ENCODE peak calls at places on chromosome X, in five cellular contexts. K is activated CD4-positive, alpha-beta T cell treated with anti-CD3 and anti-CD28 coated beads, Interleukin-2, amount 50 U/mL, for 24 hours; T is GM10248; B is right atrium auricular region; E is AG10803. L is an unnamed sample.

GRCh38 chrX:14903891-14904290 is 30.7 kb downstream of the MOSPD2 start:
- DNase-seq in K (no peak), T (no peak), B (no peak), E (peak; percentile 66), L (no peak)

GRCh38 chrX:134642394-134642793 is 15.9 kb downstream of the PLAC1 start:
- DNase-seq in K (no peak), T (no peak), B (no peak), E (peak; percentile 44), L (no peak)

GRCh38 chrX:127207326-127207725 is 387.8 kb downstream of the PRR32 start:
- DNase-seq in K (no peak), T (no peak), B (no peak), E (no peak), L (no peak)

GRCh38 chrX:118976599-118977340 is 2.4 kb downstream of the LONRF3 start:
- DNase-seq in K (no peak), T (no peak), B (no peak), E (no peak), L (peak; percentile 75)

GRCh38 chrX:105894721-105895120 is 72.4 kb downstream of the NRK start:
- DNase-seq in K (no peak), T (no peak), B (no peak), E (no peak), L (no peak)

GRCh38 chrX:40434443-40434842 is 146.3 kb upstream of the ATP6AP2 start:
- DNase-seq in K (no peak), T (no peak), B (no peak), E (no peak), L (no peak)

GRCh38 chrX:124395145-124395858 is 48.9 kb downstream of the SH2D1A start:
- DNase-seq in K (no peak), T (no peak), B (no peak), E (no peak), L (no peak)

GRCh38 chrX:2262679-2263055 is 238.1 kb downstream of the DHRSX start:
- DNase-seq in K (no peak), T (no peak), B (no peak), E (no peak), L (no peak)

GRCh38 chrX:40952855-40953254 is 132.4 kb upstream of the USP9X start:
- DNase-seq in K (no peak), T (peak; percentile 13), B (no peak), E (no peak), L (no peak)

GRCh38 chrX:148193759-148194158 is 212.6 kb downstream of the FMR1NB start:
- DNase-seq in K (no peak), T (no peak), B (no peak), E (no peak), L (no peak)

GRCh38 chrX:130902446-130902782 is 595 bp downstream of the ENOX2 start:
- DNase-seq in K (no peak), T (no peak), B (no peak), E (no peak), L (no peak)

GRCh38 chrX:110003167-110004156 is 548 bp downstream of the TMEM164 start:
- DNase-seq in K (no peak), T (peak; percentile 14), B (no peak), E (no peak), L (peak; percentile 39)

GRCh38 chrX:77505227-77505626 is 58.0 kb downstream of the FGF16 start:
- DNase-seq in K (no peak), T (no peak), B (no peak), E (peak; percentile 53), L (no peak)

GRCh38 chrX:39196192-39197102 is 395.2 kb downstream of the MID1IP1 start:
- DNase-seq in K (peak; percentile 57), T (peak; percentile 56), B (no peak), E (peak; percentile 80), L (peak; percentile 34)

GRCh38 chrX:11435568-11435967 is 142.4 kb downstream of the AMELX start:
- DNase-seq in K (no peak), T (no peak), B (no peak), E (peak; percentile 95), L (no peak)

GRCh38 chrX:8783100-8784098 is 17.8 kb downstream of the FAM9A start:
- DNase-seq in K (peak; percentile 15), T (no peak), B (no peak), E (peak; percentile 6), L (no peak)

GRCh38 chrX:148542481-148543255 is 42.3 kb downstream of the AFF2 start:
- DNase-seq in K (no peak), T (no peak), B (no peak), E (no peak), L (no peak)

GRCh38 chrX:31038585-31039326 is 33.1 kb downstream of the FTHL17 start:
- DNase-seq in K (no peak), T (peak; percentile 19), B (no peak), E (peak; percentile 13), L (peak; percentile 33)

GRCh38 chrX:38627683-38628082 is 66.3 kb downstream of the TSPAN7 start:
- DNase-seq in K (peak; percentile 0), T (peak; percentile 13), B (no peak), E (no peak), L (no peak)

GRCh38 chrX:39263946-39264483 is 462.8 kb downstream of the MID1IP1 start:
- DNase-seq in K (no peak), T (no peak), B (no peak), E (no peak), L (no peak)

GRCh38 chrX:46319750-46320149 is 225.5 kb downstream of the ZNF674 start:
- DNase-seq in K (no peak), T (no peak), B (no peak), E (no peak), L (no peak)

GRCh38 chrX:15269120-15269519 is 763 bp downstream of the ASB9 start:
- DNase-seq in K (no peak), T (no peak), B (no peak), E (no peak), L (no peak)

GRCh38 chrX:136761410-136761809 is 19.3 kb downstream of the ARHGEF6 start:
- DNase-seq in K (no peak), T (no peak), B (no peak), E (no peak), L (no peak)

GRCh38 chrX:95675794-95676193 is 1008.8 kb upstream of the DIAPH2 start:
- DNase-seq in K (no peak), T (no peak), B (no peak), E (no peak), L (no peak)

GRCh38 chrX:2490634-2491033 is 10.1 kb downstream of the DHRSX start:
- DNase-seq in K (no peak), T (no peak), B (no peak), E (no peak), L (no peak)

GRCh38 chrX:1598876-1599790 is 7.7 kb downstream of the AKAP17A start:
- DNase-seq in K (no peak), T (no peak), B (no peak), E (no peak), L (no peak)

GRCh38 chrX:155334486-155335316 is at the start of gene CLIC2:
- DNase-seq in K (no peak), T (no peak), B (peak; percentile 68), E (peak; percentile 65), L (peak; percentile 31)

GRCh38 chrX:65697915-65698796 is 30.7 kb downstream of the MSN start:
- DNase-seq in K (peak; percentile 57), T (peak; percentile 34), B (peak; percentile 71), E (no peak), L (peak; percentile 37)

GRCh38 chrX:129997081-129997480 is 14.6 kb downstream of the BCORL1 start:
- DNase-seq in K (no peak), T (no peak), B (no peak), E (no peak), L (no peak)

GRCh38 chrX:27680726-27681125 is 90.6 kb downstream of the DCAF8L2 start:
- DNase-seq in K (no peak), T (no peak), B (no peak), E (no peak), L (no peak)

GRCh38 chrX:82748901-82749505 is 759.1 kb upstream of the POU3F4 start:
- DNase-seq in K (no peak), T (no peak), B (no peak), E (no peak), L (no peak)

GRCh38 chrX:150544222-150544787 is 24.1 kb upstream of the MTM1 start:
- DNase-seq in K (no peak), T (no peak), B (no peak), E (no peak), L (no peak)

GRCh38 chrX:40104649-40105015 is 6.9 kb upstream of the BCOR start:
- DNase-seq in K (no peak), T (no peak), B (no peak), E (peak; percentile 68), L (peak; percentile 60)

GRCh38 chrX:41224606-41225005 is 109.4 kb upstream of the DDX3X start:
- DNase-seq in K (no peak), T (no peak), B (no peak), E (no peak), L (no peak)

GRCh38 chrX:111483140-111483539 is 28.3 kb upstream of the SERTM2 start:
- DNase-seq in K (no peak), T (no peak), B (no peak), E (no peak), L (no peak)

L was measured in stomach.